ENCODE peak calls at places on chromosomes 12 and 14, in nine cellular contexts. Z, V, P, A, O, E, C, F and W are unnamed samples.

GRCh38 chr12:121573949-121574520 is 6.8 kb downstream of the KDM2B start:
- DNase-seq in P (no peak), C (no peak), V (no peak), E (no peak), F (no peak), Z (no peak), A (no peak), O (no peak), W (no peak)

GRCh38 chr12:19675361-19675760 is 236.1 kb downstream of the AEBP2 start:
- DNase-seq in A (no peak), E (peak; percentile 27), Z (no peak), C (no peak), V (no peak), F (no peak), P (no peak), O (no peak), W (no peak)

GRCh38 chr14:38116895-38117294 is 90.8 kb upstream of the SSTR1 start:
- DNase-seq in C (no peak), F (no peak), A (no peak), P (no peak), O (no peak), V (no peak), Z (no peak), E (no peak), W (no peak)

GRCh38 chr12:54287316-54288157 is 7.0 kb downstream of the HNRNPA1 start:
- DNase-seq in Z (no peak), E (no peak), F (peak; percentile 33), P (no peak), V (no peak), O (no peak), A (peak; percentile 12), C (no peak), W (no peak)

GRCh38 chr12:95204141-95204866 is 13.0 kb downstream of the FGD6 start:
- DNase-seq in C (peak; percentile 86), A (peak; percentile 84), Z (peak; percentile 69), V (peak; percentile 98), E (no peak), P (no peak), F (peak; percentile 84), O (peak; percentile 98), W (peak; percentile 94)

GRCh38 chr12:64083285-64084210 is 138.5 kb downstream of the KICS2 start:
- DNase-seq in Z (peak; percentile 86), E (no peak), F (peak; percentile 97), O (peak; percentile 97), P (no peak), C (peak; percentile 53), A (no peak), V (no peak), W (peak; percentile 95)

GRCh38 chr12:44930972-44931600 is 55.0 kb upstream of the NELL2 start:
- DNase-seq in A (no peak), E (no peak), V (no peak), P (no peak), F (peak; percentile 69), C (no peak), O (peak; percentile 66), Z (no peak), W (peak; percentile 82)

GRCh38 chr14:52267501-52268190 is at the start of gene PTGDR:
- DNase-seq in V (no peak), A (peak; percentile 75), Z (no peak), F (no peak), P (peak; percentile 43), O (peak; percentile 15), E (peak; percentile 17), C (no peak), W (peak; percentile 6)

GRCh38 chr14:77012193-77012592 is 16.3 kb downstream of the IRF2BPL start:
- DNase-seq in A (no peak), E (no peak), P (no peak), O (no peak), Z (no peak), F (no peak), C (no peak), V (no peak), W (no peak)

GRCh38 chr12:991350-992278 is 591 bp downstream of the ERC1 start:
- DNase-seq in F (no peak), E (no peak), C (no peak), V (no peak), Z (no peak), P (no peak), O (no peak), A (no peak), W (peak; percentile 36)

GRCh38 chr14:69573841-69574265 is 818 bp downstream of the CCDC177 start:
- DNase-seq in A (no peak), Z (no peak), F (no peak), C (no peak), O (no peak), P (no peak), E (no peak), V (no peak), W (no peak)

GRCh38 chr12:47014474-47014873 is 64.9 kb upstream of the PCED1B start:
- DNase-seq in O (peak; percentile 96), Z (no peak), F (peak; percentile 73), V (no peak), A (no peak), C (peak; percentile 100), E (no peak), P (no peak), W (peak; percentile 86)

GRCh38 chr14:77186911-77187648 is 5.5 kb downstream of the TMEM63C start:
- DNase-seq in P (no peak), E (no peak), A (no peak), V (no peak), Z (no peak), O (peak; percentile 57), C (no peak), F (peak; percentile 21), W (peak; percentile 6)

GRCh38 chr12:3041558-3042164 is 35.5 kb upstream of the TSPAN9 start:
- DNase-seq in C (no peak), O (peak; percentile 78), P (peak; percentile 16), V (peak; percentile 73), F (peak; percentile 65), Z (no peak), E (peak; percentile 38), A (peak; percentile 53), W (peak; percentile 84)

GRCh38 chr12:56346663-56347062 is 8.0 kb downstream of the IL23A start:
- DNase-seq in O (peak; percentile 12), V (no peak), A (no peak), E (no peak), F (no peak), P (no peak), C (no peak), Z (no peak), W (no peak)

GRCh38 chr14:97707603-97708002 is 910.4 kb downstream of the VRK1 start:
- DNase-seq in A (no peak), C (no peak), E (peak; percentile 15), P (peak; percentile 22), F (no peak), V (no peak), Z (no peak), O (no peak), W (no peak)

GRCh38 chr12:10562306-10562933 is 51.0 kb downstream of the MAGOHB start:
- DNase-seq in O (peak; percentile 54), V (no peak), Z (no peak), A (no peak), E (no peak), P (no peak), C (no peak), F (peak; percentile 56), W (peak; percentile 72)

GRCh38 chr14:24381363-24382102 is 13.5 kb downstream of the NFATC4 start:
- DNase-seq in C (no peak), O (no peak), V (no peak), E (no peak), A (no peak), P (no peak), F (no peak), Z (no peak), W (no peak)

GRCh38 chr12:123075591-123076171 is 75.2 kb downstream of the PITPNM2 start:
- DNase-seq in F (no peak), O (peak; percentile 22), V (no peak), A (no peak), Z (peak; percentile 64), C (no peak), E (peak; percentile 77), P (peak; percentile 62), W (no peak)

GRCh38 chr12:52687527-52688385 is 7.5 kb upstream of the KRT1 start:
- DNase-seq in V (no peak), C (peak; percentile 94), P (no peak), O (no peak), F (no peak), Z (no peak), E (no peak), A (no peak), W (no peak)

GRCh38 chr14:89452281-89452680 is 35.2 kb upstream of the FOXN3 start:
- DNase-seq in A (no peak), E (no peak), P (no peak), V (no peak), Z (no peak), F (no peak), C (no peak), O (no peak), W (no peak)

GRCh38 chr12:65501093-65501621 is 222.7 kb downstream of the MSRB3 start:
- DNase-seq in O (no peak), P (no peak), A (no peak), F (no peak), C (no peak), V (no peak), E (no peak), Z (no peak), W (peak; percentile 28)

GRCh38 chr12:54439521-54440255 is 20.6 kb upstream of the ITGA5 start:
- DNase-seq in E (no peak), A (no peak), Z (no peak), F (peak; percentile 90), P (no peak), O (peak; percentile 72), C (peak; percentile 27), V (no peak), W (peak; percentile 84)

GRCh38 chr14:99270491-99271287 is 1.3 kb downstream of the BCL11B start:
- DNase-seq in O (no peak), Z (no peak), V (no peak), P (no peak), F (no peak), C (no peak), E (peak; percentile 64), A (peak; percentile 78), W (no peak)

GRCh38 chr12:122899887-122900286 is 4.0 kb upstream of the VPS37B start:
- DNase-seq in C (no peak), A (no peak), V (no peak), O (no peak), F (no peak), P (no peak), E (no peak), Z (no peak), W (no peak)

GRCh38 chr14:54175298-54175942 is 218.8 kb upstream of the BMP4 start:
- DNase-seq in Z (peak; percentile 77), P (no peak), V (no peak), A (no peak), O (peak; percentile 69), C (peak; percentile 59), E (peak; percentile 47), F (peak; percentile 62), W (peak; percentile 85)